ENCODE peak calls at places on chromosome 11, in five cellular contexts. O, Y, K, Z and R are unnamed samples.

GRCh38 chr11:19954899-19955298 is 205.4 kb downstream of the DBX1 start:
- DNase-seq in Z (no peak), Y (no peak), K (peak), O (no peak), R (peak)

GRCh38 chr11:94751806-94752205 is 16.4 kb upstream of the AMOTL1 start:
- DNase-seq in O (no peak), Z (no peak), K (no peak), Y (no peak), R (no peak)

GRCh38 chr11:116707250-116707649 is 65.5 kb downstream of the BUD13 start:
- DNase-seq in K (no peak), O (no peak), Y (no peak), Z (peak), R (no peak)

GRCh38 chr11:83691387-83692088 is 405.4 kb upstream of the CCDC90B start:
- DNase-seq in O (no peak), Y (no peak), K (no peak), Z (no peak), R (peak)

GRCh38 chr11:68213135-68213515 is at the start of gene KMT5B:
- DNase-seq in O (peak), K (peak), Y (peak), Z (peak), R (peak)

GRCh38 chr11:20000393-20001134 is 159.7 kb downstream of the DBX1 start:
- DNase-seq in O (no peak), Z (no peak), Y (no peak), K (no peak), R (no peak)

GRCh38 chr11:126173257-126173656 is 38.2 kb downstream of the RPUSD4 start:
- DNase-seq in Z (no peak), K (no peak), Y (no peak), O (no peak), R (no peak)

GRCh38 chr11:116427903-116428637 is 344.7 kb downstream of the BUD13 start:
- DNase-seq in K (no peak), O (no peak), Y (no peak), Z (no peak), R (no peak)

GRCh38 chr11:79352304-79352703 is 88.5 kb downstream of the TENM4 start:
- DNase-seq in Z (no peak), Y (no peak), K (no peak), O (no peak), R (no peak)

GRCh38 chr11:33195391-33196190 is 34.3 kb upstream of the CSTF3 start:
- DNase-seq in K (no peak), Z (no peak), Y (peak), O (no peak), R (peak)

GRCh38 chr11:10844364-10844763 is 13.5 kb downstream of the ZBED5 start:
- DNase-seq in K (no peak), O (no peak), Y (peak), Z (no peak), R (no peak)

GRCh38 chr11:113365895-113366294 is 21.7 kb upstream of the ANKK1 start:
- DNase-seq in Y (no peak), Z (no peak), K (no peak), O (no peak), R (no peak)

GRCh38 chr11:44032304-44033085 is 15.3 kb upstream of the ACCSL start:
- DNase-seq in K (no peak), Z (peak), Y (peak), O (peak), R (peak)

GRCh38 chr11:67060111-67060522 is 3.5 kb downstream of the RHOD start:
- DNase-seq in K (no peak), Y (peak), Z (no peak), O (no peak), R (no peak)

GRCh38 chr11:95917188-95918036 is 6.5 kb downstream of the MTMR2 start:
- DNase-seq in K (no peak), Z (no peak), O (no peak), Y (peak), R (no peak)

GRCh38 chr11:35750981-35751663 is 88.5 kb downstream of the TRIM44 start:
- DNase-seq in Y (no peak), O (no peak), Z (no peak), K (no peak), R (no peak)

GRCh38 chr11:29989181-29989580 is 27.6 kb downstream of the KCNA4 start:
- DNase-seq in Z (no peak), Y (no peak), K (no peak), O (no peak), R (peak)

GRCh38 chr11:8067929-8068575 is 13.0 kb upstream of the TUB start:
- DNase-seq in O (no peak), Y (no peak), Z (no peak), K (peak), R (no peak)

GRCh38 chr11:116343270-116343669 is 429.5 kb downstream of the BUD13 start:
- DNase-seq in Z (no peak), O (no peak), Y (no peak), K (peak), R (no peak)

GRCh38 chr11:124174001-124174400 is 9.1 kb upstream of the OR10D3 start:
- DNase-seq in K (no peak), Y (peak), O (no peak), Z (no peak), R (peak)

GRCh38 chr11:117610901-117611300 is 186.1 kb downstream of the DSCAML1 start:
- DNase-seq in Z (no peak), O (no peak), Y (no peak), K (no peak), R (no peak)

GRCh38 chr11:27720277-27720830 is 20.1 kb upstream of the BDNF start:
- DNase-seq in Z (peak), Y (peak), O (no peak), K (no peak), R (peak)

GRCh38 chr11:65471410-65471762 is 27.5 kb upstream of the MALAT1 start:
- DNase-seq in K (peak), Z (peak), O (peak), Y (peak), R (peak)

GRCh38 chr11:134604886-134605285 is 192.8 kb upstream of the B3GAT1 start:
- DNase-seq in Y (no peak), Z (no peak), O (no peak), K (no peak), R (no peak)

GRCh38 chr11:45148276-45148675 is 1.8 kb downstream of the PRDM11 start:
- DNase-seq in Z (no peak), K (peak), O (no peak), Y (no peak), R (no peak)

GRCh38 chr11:96272542-96273306 is 70.3 kb downstream of the MAML2 start:
- DNase-seq in O (no peak), K (no peak), Y (peak), Z (no peak), R (peak)

GRCh38 chr11:65476632-65477270 is 22.1 kb upstream of the MALAT1 start:
- DNase-seq in Y (no peak), K (peak), Z (peak), O (peak), R (peak)

GRCh38 chr11:115190196-115190595 is 314.0 kb downstream of the CADM1 start:
- DNase-seq in Z (no peak), O (no peak), Y (no peak), K (no peak), R (no peak)

GRCh38 chr11:125638315-125638714 is 13.4 kb downstream of the CHEK1 start:
- DNase-seq in K (no peak), Z (no peak), O (no peak), Y (no peak), R (no peak)

GRCh38 chr11:15819679-15820286 is 536.6 kb downstream of the SOX6 start:
- DNase-seq in Y (peak), Z (peak), K (peak), O (peak), R (peak)

GRCh38 chr11:62555464-62556092 is 9.0 kb upstream of the AHNAK start:
- DNase-seq in O (peak), Y (peak), K (peak), Z (peak), R (peak)

GRCh38 chr11:62553839-62554361 is 7.3 kb upstream of the AHNAK start:
- DNase-seq in Z (peak), K (no peak), O (no peak), Y (peak), R (peak)

GRCh38 chr11:62554377-62554776 is 7.8 kb upstream of the AHNAK start:
- DNase-seq in Y (no peak), Z (no peak), O (peak), K (peak), R (no peak)

GRCh38 chr11:62552931-62553838 is 6.6 kb upstream of the AHNAK start:
- DNase-seq in O (peak), Z (peak), Y (peak), K (peak), R (peak)

GRCh38 chr11:62552465-62552782 is 5.8 kb upstream of the AHNAK start:
- DNase-seq in O (no peak), K (no peak), Y (peak), Z (no peak), R (peak)
- H3K4me3 ChIP-seq in O (peak), K (no peak), Y (no peak), Z (no peak), R (no peak)

DNA sequence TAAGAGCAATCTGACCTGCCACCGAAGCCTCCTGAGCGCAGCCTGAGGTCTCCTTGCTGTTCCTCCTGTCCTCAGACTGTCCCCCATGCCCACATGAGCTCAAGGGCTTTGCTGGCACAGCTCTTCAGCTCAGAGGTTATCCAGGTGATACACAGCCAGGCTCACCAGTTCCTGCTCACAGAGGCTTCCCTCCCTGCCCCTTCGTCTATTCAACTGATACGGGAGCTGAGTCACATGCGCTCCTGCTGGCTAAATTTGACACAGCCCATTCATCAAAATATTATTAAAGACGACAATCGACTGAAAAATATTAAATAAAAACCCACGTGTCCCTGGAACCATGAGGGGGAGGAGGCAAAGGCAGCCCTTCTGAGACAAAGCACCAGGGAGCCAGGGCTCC is 40.7 kb downstream of the DUSP8 start:
- DNase-seq in O (no peak), Y (no peak), Z (no peak), K (no peak), R (no peak)
- TF ChIP-seq CTCF in O (no peak), Y (no peak), Z (no peak), K (no peak), R (no peak)

DNA sequence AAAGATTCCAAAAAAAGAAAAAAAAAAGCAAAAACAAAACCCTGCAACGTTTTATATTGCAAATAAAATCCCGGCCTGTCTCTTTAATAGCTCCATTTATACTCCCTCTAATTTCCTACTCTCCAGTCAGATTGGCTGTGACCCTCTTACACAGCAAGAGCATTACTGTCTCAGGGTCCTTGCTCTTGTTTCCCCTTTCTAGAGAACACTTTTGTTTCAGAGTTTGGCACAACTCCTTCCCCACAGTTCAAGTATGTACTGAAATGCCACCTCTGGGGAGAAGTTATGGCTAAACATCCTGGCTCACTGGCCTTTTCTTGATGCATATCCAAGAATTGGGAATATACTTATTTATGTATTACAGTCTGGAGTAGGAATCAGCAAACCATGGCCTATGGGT is 2.6 kb downstream of the CASP12 start:
- DNase-seq in O (no peak), K (no peak), Y (no peak), Z (no peak), R (no peak)
- H3K4me3 ChIP-seq in O (no peak), K (no peak), Y (no peak), Z (no peak), R (no peak)

GRCh38 chr11:2554338-2555240 is 109.8 kb downstream of the KCNQ1 start:
- DNase-seq in Z (peak), O (peak), Y (no peak), K (no peak), R (no peak)

GRCh38 chr11:2555376-2555775 is 110.6 kb downstream of the KCNQ1 start:
- DNase-seq in K (no peak), Y (no peak), Z (peak), O (peak), R (no peak)

GRCh38 chr11:2552202-2552601 is 107.4 kb downstream of the KCNQ1 start:
- DNase-seq in K (no peak), Z (no peak), Y (no peak), O (no peak), R (no peak)

GRCh38 chr11:2553198-2553597 is 108.4 kb downstream of the KCNQ1 start:
- DNase-seq in Y (no peak), O (no peak), K (no peak), Z (no peak), R (no peak)

DNA sequence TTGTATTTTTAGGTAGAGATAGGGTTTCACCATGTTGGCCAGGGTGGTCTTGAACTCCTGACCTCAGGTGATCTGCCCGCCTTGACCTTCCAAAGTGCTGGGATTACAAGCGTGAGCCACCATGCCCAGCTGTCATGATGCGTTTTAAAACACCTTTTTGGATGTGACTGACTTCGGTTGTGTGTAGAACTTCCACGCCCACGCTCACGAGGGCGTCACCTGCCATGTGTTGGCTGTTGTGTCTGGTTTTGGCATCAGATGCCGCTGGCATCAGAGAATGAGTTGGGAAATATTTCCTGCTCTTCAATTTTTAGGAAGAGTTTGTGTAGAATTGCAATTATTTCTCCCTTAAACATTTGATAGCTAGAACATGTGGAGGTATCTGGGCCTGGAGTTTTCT is 109.1 kb downstream of the KCNQ1 start:
- DNase-seq in Z (peak), Y (no peak), K (no peak), O (peak), R (no peak)
- TF ChIP-seq CTCF in Z (no peak), Y (no peak), K (no peak), O (no peak), R (no peak)

DNA sequence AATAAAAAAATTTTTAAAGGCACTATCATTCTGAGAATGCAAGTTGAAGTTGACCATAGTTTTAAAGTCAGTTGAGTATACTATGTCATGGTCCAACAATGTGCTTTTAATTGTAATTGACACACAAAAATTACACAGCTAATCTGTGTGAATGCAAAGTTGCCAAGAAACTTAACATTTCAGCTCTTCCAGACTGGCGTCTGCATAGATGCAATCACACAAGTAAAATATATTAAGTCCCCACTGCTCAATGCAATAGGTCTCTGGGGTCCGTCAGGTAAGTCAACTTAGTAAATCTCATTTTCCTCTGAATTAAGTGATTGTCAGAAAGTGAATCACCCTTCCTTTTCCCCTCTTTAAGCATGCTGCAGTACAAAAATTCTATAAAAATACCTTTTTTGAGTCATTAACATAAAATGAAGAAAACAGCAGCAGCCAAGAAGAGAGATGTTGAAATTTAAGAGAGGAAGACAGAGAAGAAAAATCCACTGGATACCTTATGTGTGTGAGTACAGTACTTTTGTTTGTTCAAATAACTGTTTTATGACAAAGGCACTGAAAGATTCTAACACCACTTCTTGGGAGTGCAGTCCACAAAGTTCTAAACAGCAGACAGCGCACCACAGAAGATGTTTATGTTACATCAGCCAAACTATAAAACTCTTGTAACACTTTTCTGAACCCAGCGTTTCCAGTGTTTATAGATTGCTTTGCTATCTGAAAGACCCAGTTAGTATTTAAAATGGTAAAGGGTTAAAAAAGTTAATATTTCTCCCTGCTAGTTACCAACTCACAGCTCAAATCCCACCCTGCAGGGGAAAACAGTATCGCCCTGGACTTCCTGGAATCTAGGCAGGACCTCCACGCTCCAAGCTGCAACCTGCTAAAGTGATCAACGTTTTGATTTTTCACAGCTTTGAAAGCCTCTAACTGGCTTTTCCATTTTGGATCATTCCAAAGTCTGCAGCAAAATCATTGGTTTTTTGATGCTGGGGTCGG is 4.9 kb downstream of the FZD4 start:
- DNase-seq in Z (no peak), K (no peak), Y (peak), O (no peak), R (no peak)
- H3K4me3 ChIP-seq in Z (no peak), K (no peak), Y (no peak), O (peak), R (no peak)

GRCh38 chr11:48020092-48020755 is 39.9 kb downstream of the PTPRJ start:
- DNase-seq in K (no peak), O (no peak), Z (peak), Y (no peak), R (no peak)
- TF ChIP-seq CTCF in K (no peak), O (no peak), Z (no peak), Y (no peak), R (no peak)

DNA sequence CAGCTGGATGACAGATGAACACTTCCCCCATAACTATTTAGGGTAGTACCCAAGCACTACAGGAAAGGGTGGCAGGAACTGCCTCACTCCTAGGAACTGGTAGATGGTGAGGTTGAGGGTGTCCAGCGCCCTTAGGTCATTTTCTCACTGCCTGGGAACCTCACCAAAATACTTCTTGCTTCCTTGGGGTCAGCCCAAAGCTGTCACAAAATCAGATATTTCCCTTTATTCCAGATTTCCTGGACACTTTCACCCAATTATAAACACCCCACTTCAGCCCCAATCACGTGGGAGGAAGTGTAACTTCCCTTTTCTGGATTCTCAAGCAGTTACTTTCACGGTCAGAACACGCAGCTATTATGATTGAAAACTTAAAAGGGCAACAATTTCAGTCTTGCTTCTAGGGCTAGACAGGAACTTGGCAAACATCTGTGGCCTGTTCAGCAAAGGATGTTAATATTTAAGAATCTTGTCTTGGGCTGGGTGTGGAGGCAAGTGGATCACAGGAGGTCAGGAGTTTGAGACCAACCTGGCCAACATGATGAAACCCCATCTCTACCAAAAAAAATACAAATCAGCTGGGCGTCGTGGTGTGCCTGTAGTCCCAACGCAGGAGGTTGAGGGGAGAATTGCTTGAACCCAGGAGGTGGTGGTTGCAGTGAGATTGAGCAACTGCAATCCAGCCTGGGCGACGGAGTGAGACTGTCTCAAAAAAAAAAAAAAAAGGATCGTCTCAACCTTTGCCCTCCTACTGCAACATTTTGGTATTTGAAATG is 4.0 kb downstream of the FTH1 start:
- DNase-seq in K (peak), Y (peak), O (peak), Z (peak), R (peak)
- H3K4me3 ChIP-seq in K (no peak), Y (peak), O (no peak), Z (no peak), R (no peak)

GRCh38 chr11:61626580-61627380 is 45.9 kb upstream of the SYT7 start:
- DNase-seq in O (peak), Z (peak), Y (peak), K (no peak), R (no peak)
- TF ChIP-seq CTCF in O (no peak), Z (peak), Y (no peak), K (no peak), R (no peak)

GRCh38 chr11:119336744-119337469 is 2.6 kb downstream of the RNF26 start:
- DNase-seq in Z (no peak), O (peak), Y (no peak), K (no peak), R (no peak)

GRCh38 chr11:119339581-119340334 is 925 bp downstream of the C1QTNF5 start:
- DNase-seq in Z (peak), Y (no peak), O (peak), K (no peak), R (peak)

GRCh38 chr11:119338946-119339580 is 1.6 kb downstream of the C1QTNF5 start:
- DNase-seq in O (peak), Y (no peak), Z (no peak), K (no peak), R (no peak)

GRCh38 chr11:119337581-119338317 is 2.9 kb downstream of the C1QTNF5 start:
- DNase-seq in O (peak), Y (peak), K (no peak), Z (no peak), R (peak)

GRCh38 chr11:119338318-119338890 is 2.3 kb downstream of the C1QTNF5 start:
- DNase-seq in Y (no peak), Z (peak), K (peak), O (peak), R (peak)
- H3K4me3 ChIP-seq in Y (peak), Z (no peak), K (no peak), O (peak), R (no peak)